ENCODE peak calls at places on chromosome 17, in four cellular contexts. E, C, F and A are unnamed samples.
A peak's percentile ranks its signal among the peaks of the same experiment; 100 is the strongest.

GRCh38 chr17:72171703-72172670 is 51.2 kb downstream of the SOX9 start:
- DNase-seq in E (no peak), C (no peak), F (no peak), A (no peak)

GRCh38 chr17:3944485-3945388 is 19.5 kb downstream of the ATP2A3 start:
- DNase-seq in E (no peak), C (peak; percentile 97), F (no peak), A (no peak)

GRCh38 chr17:65472602-65473001 is 88.8 kb downstream of the AXIN2 start:
- DNase-seq in E (no peak), C (no peak), F (peak; percentile 80), A (peak; percentile 81)

GRCh38 chr17:59829217-59830006 is 63.3 kb downstream of the TUBD1 start:
- DNase-seq in E (no peak), C (no peak), F (no peak), A (no peak)

GRCh38 chr17:67800495-67800928 is 24.8 kb upstream of the BPTF start:
- DNase-seq in E (peak; percentile 82), C (peak; percentile 83), F (peak; percentile 74), A (no peak)

GRCh38 chr17:44205962-44206824 is 6.5 kb upstream of the ATXN7L3 start:
- DNase-seq in E (no peak), C (no peak), F (no peak), A (no peak)

GRCh38 chr17:58229881-58230280 is 8.5 kb upstream of the LPO start:
- DNase-seq in E (no peak), C (no peak), F (no peak), A (no peak)

GRCh38 chr17:67499673-67500072 is 122.6 kb downstream of the PITPNC1 start:
- DNase-seq in E (no peak), C (no peak), F (no peak), A (no peak)

GRCh38 chr17:30905742-30906100 is 317 bp downstream of the TEFM start:
- DNase-seq in E (no peak), C (no peak), F (no peak), A (no peak)

GRCh38 chr17:9994761-9995160 is 89.7 kb upstream of the RCVRN start:
- DNase-seq in E (no peak), C (no peak), F (no peak), A (no peak)

GRCh38 chr17:10243905-10244844 is 45.8 kb upstream of the GAS7 start:
- DNase-seq in E (no peak), C (no peak), F (peak; percentile 41), A (no peak)

GRCh38 chr17:59627770-59628171 is 8.1 kb downstream of the CLTC start:
- DNase-seq in E (no peak), C (no peak), F (no peak), A (no peak)

GRCh38 chr17:10729334-10730193 is at the start of gene TMEM220:
- DNase-seq in E (peak; percentile 89), C (peak; percentile 90), F (peak; percentile 82), A (peak; percentile 89)

GRCh38 chr17:32516450-32516849 is 29.7 kb downstream of the CDK5R1 start:
- DNase-seq in E (peak; percentile 24), C (no peak), F (no peak), A (no peak)

GRCh38 chr17:56808503-56808902 is 25.2 kb downstream of the C17orf67 start:
- DNase-seq in E (no peak), C (no peak), F (no peak), A (no peak)

GRCh38 chr17:39626171-39626670 is 531 bp upstream of the PPP1R1B start:
- DNase-seq in E (no peak), C (no peak), F (no peak), A (no peak)

GRCh38 chr17:64920419-64921172 is 1.3 kb upstream of the LRRC37A3 start:
- DNase-seq in E (no peak), C (no peak), F (no peak), A (no peak)

GRCh38 chr17:80844418-80844990 is 147.1 kb upstream of the CHMP6 start:
- DNase-seq in E (no peak), C (no peak), F (no peak), A (no peak)

GRCh38 chr17:28468781-28469180 is 4.7 kb upstream of the SLC13A2 start:
- DNase-seq in E (no peak), C (no peak), F (no peak), A (no peak)

GRCh38 chr17:17032131-17032692 is 10.0 kb upstream of the MPRIP start:
- DNase-seq in E (no peak), C (peak; percentile 18), F (no peak), A (no peak)

GRCh38 chr17:36188891-36189306 is 7.7 kb downstream of the CCL3L1 start:
- DNase-seq in E (no peak), C (no peak), F (no peak), A (peak; percentile 62)

DNA sequence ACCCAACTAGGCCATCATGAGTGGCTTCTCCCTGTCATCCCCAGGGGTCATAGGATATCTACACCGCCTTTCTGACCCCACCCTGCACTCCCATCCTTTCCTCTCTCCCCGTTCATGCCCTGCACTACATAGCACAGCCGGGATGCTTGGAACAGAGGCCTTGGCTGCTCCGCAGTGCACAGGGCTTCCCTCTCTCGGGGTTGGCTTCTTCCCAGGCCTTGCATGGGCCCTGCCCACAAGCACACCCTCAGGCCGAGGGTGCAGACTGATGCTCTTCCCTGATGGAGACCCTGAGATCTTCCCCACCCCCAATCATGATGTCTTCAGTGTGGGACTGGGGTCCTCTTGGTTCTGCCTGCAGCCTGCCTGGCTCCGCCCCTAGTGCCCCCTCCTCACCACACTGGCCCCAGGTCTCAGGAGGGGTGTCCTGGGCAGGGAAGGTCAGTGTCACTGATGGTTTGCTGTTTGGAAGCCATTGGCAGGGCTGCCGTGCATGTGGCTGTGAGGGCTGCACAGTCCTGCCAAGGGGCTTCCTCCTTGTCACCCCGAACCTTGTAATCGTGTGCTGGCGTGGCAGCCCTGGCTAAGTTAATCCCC is 14.3 kb upstream of the NAGLU start:
- DNase-seq in E (no peak), C (no peak), F (no peak), A (peak; percentile 77)
- H3K27ac ChIP-seq in E (peak overlapping the region; percentile 87), C (no peak overlapping the region), F (peak overlapping the region; percentile 84), A (peak overlapping the region; percentile 98)

GRCh38 chr17:27355419-27355818 is 61.5 kb downstream of the WSB1 start:
- DNase-seq in E (no peak), C (peak; percentile 24), F (no peak), A (no peak)
- TF ChIP-seq CTCF in E (no peak), C (no peak), F (no peak), A (no peak)

GRCh38 chr17:2682304-2682938 is 29.1 kb downstream of the CLUH start:
- DNase-seq in E (no peak), C (no peak), F (no peak), A (no peak)

GRCh38 chr17:2683912-2684311 is 27.7 kb downstream of the CLUH start:
- DNase-seq in E (no peak), C (no peak), F (no peak), A (no peak)

GRCh38 chr17:2684549-2684948 is 27.0 kb downstream of the CLUH start:
- DNase-seq in E (no peak), C (peak; percentile 35), F (no peak), A (no peak)

GRCh38 chr17:2685696-2686095 is 25.9 kb downstream of the CLUH start:
- DNase-seq in E (no peak), C (no peak), F (no peak), A (no peak)

GRCh38 chr17:2680961-2681360 is 30.6 kb downstream of the CLUH start:
- DNase-seq in E (no peak), C (no peak), F (no peak), A (no peak)
- H3K4me3 ChIP-seq in E (no peak overlapping the region), C (no peak overlapping the region), F (no peak overlapping the region), A (no peak overlapping the region)

GRCh38 chr17:15260376-15261062 is 4.6 kb downstream of the PMP22 start:
- DNase-seq in E (peak; percentile 92), C (peak; percentile 91), F (peak; percentile 82), A (peak; percentile 92)

GRCh38 chr17:15262291-15263205 is 2.6 kb downstream of the PMP22 start:
- DNase-seq in E (peak; percentile 93), C (peak; percentile 81), F (peak; percentile 77), A (peak; percentile 95)

GRCh38 chr17:15263206-15263579 is 1.9 kb downstream of the PMP22 start:
- DNase-seq in E (peak; percentile 96), C (peak; percentile 73), F (peak; percentile 78), A (peak; percentile 97)

GRCh38 chr17:15261818-15262290 is 3.3 kb downstream of the PMP22 start:
- DNase-seq in E (no peak), C (peak; percentile 45), F (no peak), A (no peak)

GRCh38 chr17:15261063-15261817 is 3.9 kb downstream of the PMP22 start:
- DNase-seq in E (no peak), C (peak; percentile 85), F (no peak), A (peak; percentile 84)
- H3K27ac ChIP-seq in E (peak overlapping the region; percentile 97), C (no peak overlapping the region), F (peak overlapping the region; percentile 87), A (peak overlapping the region; percentile 95)

DNA sequence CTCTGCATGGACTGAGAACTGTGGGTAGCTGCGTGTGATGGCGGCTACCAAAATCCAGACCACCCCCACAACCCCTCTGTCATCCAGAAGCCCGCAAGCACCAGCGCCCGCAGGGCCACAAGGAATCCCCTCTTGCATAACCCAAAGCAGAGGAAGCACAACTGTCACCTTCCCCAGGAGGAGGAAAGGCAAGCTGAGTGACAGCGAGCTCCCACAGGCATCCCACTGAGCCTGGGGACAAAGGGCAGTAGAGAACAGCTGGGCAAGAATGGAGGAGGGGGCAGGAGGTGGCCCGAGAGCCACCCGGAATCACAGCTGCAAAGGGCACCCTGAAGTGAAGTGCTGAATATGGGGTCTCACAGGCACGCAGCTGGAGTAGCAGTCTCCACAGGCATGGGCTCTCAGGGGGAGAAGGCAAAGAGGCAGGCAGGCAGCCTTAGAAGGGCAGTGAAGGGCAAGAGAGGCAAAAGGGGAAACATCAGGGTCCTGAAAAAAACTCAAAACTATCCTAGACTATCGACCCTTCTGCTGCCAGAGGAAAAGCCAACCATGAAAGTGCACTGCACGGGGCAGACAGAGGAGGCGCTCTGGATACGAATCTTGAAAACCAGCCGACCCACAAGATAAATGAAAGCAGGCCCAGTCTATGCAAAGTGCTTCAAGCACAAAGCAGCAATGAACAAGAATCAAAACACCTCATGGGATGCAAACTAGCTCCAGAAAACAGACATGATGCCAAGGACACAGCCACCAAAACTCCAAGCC is 17.1 kb downstream of the USP36 start:
- DNase-seq in E (no peak), C (peak; percentile 46), F (no peak), A (no peak)
- TF ChIP-seq CTCF in E (no peak), C (peak; percentile 36), F (no peak), A (no peak)

GRCh38 chr17:45225964-45226530 is 4.4 kb downstream of the FMNL1 start:
- DNase-seq in E (no peak), C (no peak), F (peak; percentile 80), A (peak; percentile 74)
- H3K4me3 ChIP-seq in E (peak overlapping the region; percentile 81), C (no peak overlapping the region), F (no peak overlapping the region), A (no peak overlapping the region)

DNA sequence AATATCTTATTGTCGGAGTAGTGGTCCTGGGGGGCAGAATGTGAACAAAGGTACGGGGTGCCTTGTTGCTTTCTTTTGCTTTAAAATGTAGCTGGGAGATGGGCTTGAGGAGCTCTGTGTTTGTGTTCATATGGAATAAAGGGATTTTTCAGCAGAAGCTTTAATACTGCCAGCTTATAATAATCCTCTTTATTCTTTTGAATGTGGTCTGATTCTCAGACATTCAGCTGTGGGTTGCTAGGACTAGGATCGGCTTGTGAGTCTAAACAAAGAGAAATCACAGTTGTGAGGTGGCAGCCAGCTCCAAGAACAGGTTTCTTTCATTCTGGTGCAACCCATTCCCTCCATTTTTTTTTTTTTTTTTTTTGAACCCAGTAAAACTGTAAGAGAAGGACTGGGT is 7.2 kb downstream of the MRPL58 start:
- DNase-seq in E (no peak), C (no peak), F (no peak), A (no peak)
- H3K27ac ChIP-seq in E (no peak overlapping the region), C (no peak overlapping the region), F (no peak overlapping the region), A (no peak overlapping the region)